ENCODE peak calls at places on chromosomes 6 and 20, in five cellular contexts. One of them, this sample, is unnamed.

GRCh38 chr20:31691646-31692275 is 30.9 kb downstream of the BCL2L1 start:
- DNase-seq in stomach: no peak
- DNase-seq in lower lobe of right lung: no peak
- DNase-seq in endothelial cell: no peak
- DNase-seq in left lung: no peak
- DNase-seq in this sample: peak

GRCh38 chr6:106927531-106928398 is 46.8 kb downstream of the CD24 start:
- DNase-seq in lower lobe of right lung: no peak
- DNase-seq in stomach: peak
- DNase-seq in endothelial cell: peak
- DNase-seq in left lung: peak
- DNase-seq in this sample: peak

GRCh38 chr6:38024908-38025307 is 205.4 kb downstream of the ZFAND3 start:
- DNase-seq in lower lobe of right lung: no peak
- DNase-seq in left lung: no peak
- DNase-seq in endothelial cell: no peak
- DNase-seq in stomach: no peak
- DNase-seq in this sample: no peak

GRCh38 chr6:155319902-155320301 is 5.6 kb upstream of the TFB1M start:
- DNase-seq in stomach: no peak
- DNase-seq in left lung: no peak
- DNase-seq in endothelial cell: no peak
- DNase-seq in lower lobe of right lung: no peak
- DNase-seq in this sample: no peak

GRCh38 chr6:131681585-131681984 is 19.6 kb downstream of the OR2A4 start:
- DNase-seq in left lung: no peak
- DNase-seq in lower lobe of right lung: no peak
- DNase-seq in endothelial cell: no peak
- DNase-seq in stomach: no peak
- DNase-seq in this sample: no peak

GRCh38 chr20:34954905-34955231 is 738 bp downstream of the GSS start:
- DNase-seq in stomach: peak
- DNase-seq in lower lobe of right lung: no peak
- DNase-seq in left lung: no peak
- DNase-seq in endothelial cell: peak
- DNase-seq in this sample: no peak

GRCh38 chr6:109456710-109457595 is 1.4 kb upstream of the MICAL1 start:
- DNase-seq in left lung: peak
- DNase-seq in stomach: peak
- DNase-seq in lower lobe of right lung: peak
- DNase-seq in endothelial cell: no peak
- DNase-seq in this sample: no peak

GRCh38 chr6:143613749-143614148 is 64.0 kb upstream of the PHACTR2 start:
- DNase-seq in left lung: no peak
- DNase-seq in stomach: no peak
- DNase-seq in lower lobe of right lung: no peak
- DNase-seq in endothelial cell: no peak
- DNase-seq in this sample: no peak

GRCh38 chr6:2478200-2478599 is 232.8 kb upstream of the GMDS start:
- DNase-seq in endothelial cell: no peak
- DNase-seq in lower lobe of right lung: no peak
- DNase-seq in stomach: no peak
- DNase-seq in left lung: no peak
- DNase-seq in this sample: no peak

GRCh38 chr6:1312444-1313363 is 806 bp downstream of the FOXQ1 start:
- DNase-seq in lower lobe of right lung: peak
- DNase-seq in left lung: peak
- DNase-seq in stomach: no peak
- DNase-seq in endothelial cell: peak
- DNase-seq in this sample: peak

GRCh38 chr6:159981591-159982245 is 12.8 kb downstream of the IGF2R start:
- DNase-seq in endothelial cell: peak
- DNase-seq in stomach: peak
- DNase-seq in lower lobe of right lung: peak
- DNase-seq in left lung: peak
- DNase-seq in this sample: peak

GRCh38 chr20:24081077-24081476 is 92.5 kb upstream of the GGTLC1 start:
- DNase-seq in lower lobe of right lung: no peak
- DNase-seq in endothelial cell: no peak
- DNase-seq in stomach: no peak
- DNase-seq in left lung: no peak
- DNase-seq in this sample: no peak

GRCh38 chr6:71852951-71853350 is 33.4 kb upstream of the RIMS1 start:
- DNase-seq in left lung: no peak
- DNase-seq in lower lobe of right lung: peak
- DNase-seq in stomach: no peak
- DNase-seq in endothelial cell: peak
- DNase-seq in this sample: no peak

GRCh38 chr6:15479761-15480160 is 183.1 kb downstream of the DTNBP1 start:
- DNase-seq in lower lobe of right lung: no peak
- DNase-seq in endothelial cell: no peak
- DNase-seq in left lung: no peak
- DNase-seq in stomach: no peak
- DNase-seq in this sample: no peak

GRCh38 chr20:13735829-13736228 is 48.9 kb downstream of the ESF1 start:
- DNase-seq in stomach: no peak
- DNase-seq in left lung: no peak
- DNase-seq in endothelial cell: no peak
- DNase-seq in lower lobe of right lung: no peak
- DNase-seq in this sample: no peak

GRCh38 chr6:118746100-118746874 is 94.9 kb upstream of the CEP85L start:
- DNase-seq in lower lobe of right lung: peak
- DNase-seq in stomach: no peak
- DNase-seq in left lung: peak
- DNase-seq in endothelial cell: no peak
- DNase-seq in this sample: no peak

GRCh38 chr6:141088171-141088570 is 1044.6 kb upstream of the GJE1 start:
- DNase-seq in left lung: no peak
- DNase-seq in stomach: no peak
- DNase-seq in endothelial cell: no peak
- DNase-seq in lower lobe of right lung: no peak
- DNase-seq in this sample: no peak

GRCh38 chr6:64238071-64238470 is 602.5 kb downstream of the PHF3 start:
- DNase-seq in endothelial cell: no peak
- DNase-seq in left lung: no peak
- DNase-seq in stomach: no peak
- DNase-seq in lower lobe of right lung: no peak
- DNase-seq in this sample: no peak

GRCh38 chr20:34708621-34709043 is 4.5 kb downstream of the TP53INP2 start:
- DNase-seq in endothelial cell: peak
- DNase-seq in lower lobe of right lung: peak
- DNase-seq in stomach: peak
- DNase-seq in left lung: peak
- DNase-seq in this sample: peak

GRCh38 chr20:57966609-57967008 is 256.8 kb upstream of the PMEPA1 start:
- DNase-seq in lower lobe of right lung: no peak
- DNase-seq in left lung: no peak
- DNase-seq in stomach: no peak
- DNase-seq in endothelial cell: no peak
- DNase-seq in this sample: no peak

GRCh38 chr6:38522322-38522721 is 117.4 kb downstream of the BTBD9 start:
- DNase-seq in lower lobe of right lung: no peak
- DNase-seq in left lung: no peak
- DNase-seq in endothelial cell: no peak
- DNase-seq in stomach: no peak
- DNase-seq in this sample: no peak

GRCh38 chr6:7673063-7673536 is 52.8 kb upstream of the BMP6 start:
- DNase-seq in left lung: peak
- DNase-seq in stomach: peak
- DNase-seq in endothelial cell: peak
- DNase-seq in lower lobe of right lung: peak
- DNase-seq in this sample: no peak

GRCh38 chr6:20180935-20181334 is 31.3 kb downstream of the MBOAT1 start:
- DNase-seq in lower lobe of right lung: no peak
- DNase-seq in left lung: no peak
- DNase-seq in endothelial cell: no peak
- DNase-seq in stomach: no peak
- DNase-seq in this sample: peak

GRCh38 chr6:96626749-96627353 is 63.9 kb downstream of the FHL5 start:
- DNase-seq in endothelial cell: no peak
- DNase-seq in lower lobe of right lung: no peak
- DNase-seq in left lung: no peak
- DNase-seq in stomach: no peak
- DNase-seq in this sample: peak

GRCh38 chr6:137851669-137852068 is 15.4 kb upstream of the TNFAIP3 start:
- DNase-seq in left lung: no peak
- DNase-seq in stomach: no peak
- DNase-seq in endothelial cell: no peak
- DNase-seq in lower lobe of right lung: no peak
- DNase-seq in this sample: no peak

GRCh38 chr6:37539706-37540352 is 40.1 kb upstream of the CCDC167 start:
- DNase-seq in stomach: no peak
- DNase-seq in lower lobe of right lung: no peak
- DNase-seq in left lung: no peak
- DNase-seq in endothelial cell: no peak
- DNase-seq in this sample: no peak

GRCh38 chr20:18904624-18905023 is 91.0 kb downstream of the SCP2D1 start:
- DNase-seq in lower lobe of right lung: no peak
- DNase-seq in stomach: no peak
- DNase-seq in endothelial cell: peak
- DNase-seq in left lung: no peak
- DNase-seq in this sample: no peak

GRCh38 chr20:8527998-8528397 is 395.9 kb downstream of the PLCB1 start:
- DNase-seq in left lung: no peak
- DNase-seq in stomach: no peak
- DNase-seq in lower lobe of right lung: no peak
- DNase-seq in endothelial cell: no peak
- DNase-seq in this sample: no peak

GRCh38 chr20:23021541-23021940 is 13.6 kb upstream of the SSTR4 start:
- DNase-seq in left lung: no peak
- DNase-seq in endothelial cell: no peak
- DNase-seq in stomach: no peak
- DNase-seq in lower lobe of right lung: no peak
- DNase-seq in this sample: no peak

GRCh38 chr6:163554663-163555062 is 140.1 kb downstream of the QKI start:
- DNase-seq in lower lobe of right lung: peak
- DNase-seq in endothelial cell: peak
- DNase-seq in stomach: peak
- DNase-seq in left lung: no peak
- DNase-seq in this sample: peak

GRCh38 chr6:125989631-125990030 is 3.3 kb downstream of the TRMT11 start:
- DNase-seq in left lung: no peak
- DNase-seq in lower lobe of right lung: no peak
- DNase-seq in stomach: no peak
- DNase-seq in endothelial cell: no peak
- DNase-seq in this sample: no peak

GRCh38 chr6:16602035-16602434 is 159.2 kb downstream of the ATXN1 start:
- DNase-seq in lower lobe of right lung: no peak
- DNase-seq in left lung: no peak
- DNase-seq in stomach: no peak
- DNase-seq in endothelial cell: no peak
- DNase-seq in this sample: peak

GRCh38 chr6:158825951-158826306 is 6.8 kb upstream of the EZR start:
- DNase-seq in lower lobe of right lung: no peak
- DNase-seq in left lung: no peak
- DNase-seq in stomach: no peak
- DNase-seq in endothelial cell: no peak
- DNase-seq in this sample: no peak

GRCh38 chr6:54419885-54420284 is 111.6 kb downstream of the TINAG start:
- DNase-seq in left lung: no peak
- DNase-seq in endothelial cell: no peak
- DNase-seq in stomach: no peak
- DNase-seq in lower lobe of right lung: no peak
- DNase-seq in this sample: no peak

DNA sequence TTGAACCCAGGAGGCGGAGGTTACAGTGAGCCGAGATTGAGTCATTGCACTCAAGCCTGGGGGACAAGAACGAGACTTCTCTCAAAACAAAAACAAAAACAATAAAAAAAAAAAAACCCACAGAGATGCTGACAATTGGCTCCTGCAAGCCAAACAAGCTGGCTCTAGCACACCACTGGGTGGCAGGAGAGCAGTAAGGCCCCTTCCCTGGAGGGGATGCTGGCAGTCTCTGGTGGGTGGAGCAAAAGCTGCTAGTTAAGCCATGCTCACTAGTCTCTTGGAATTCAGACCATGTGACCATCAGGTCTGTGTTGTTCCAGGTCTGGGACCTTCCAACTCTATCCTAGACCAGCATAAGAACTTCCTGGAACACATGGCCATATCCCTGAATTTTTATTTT is 18.9 kb upstream of the DSN1 start:
- DNase-seq in stomach: peak
- DNase-seq in left lung: no peak
- DNase-seq in lower lobe of right lung: no peak
- DNase-seq in endothelial cell: peak
- DNase-seq in this sample: no peak
- TF ChIP-seq CTCF in stomach: no peak
- TF ChIP-seq CTCF in left lung: no peak
- TF ChIP-seq CTCF in lower lobe of right lung: peak
- TF ChIP-seq CTCF in endothelial cell: no peak
- TF ChIP-seq CTCF in this sample: no peak

GRCh38 chr6:147806697-147807096 is 298.2 kb downstream of the SAMD5 start:
- DNase-seq in lower lobe of right lung: no peak
- DNase-seq in stomach: no peak
- DNase-seq in endothelial cell: no peak
- DNase-seq in left lung: no peak
- DNase-seq in this sample: no peak
- TF ChIP-seq CTCF in lower lobe of right lung: no peak
- TF ChIP-seq CTCF in stomach: no peak
- TF ChIP-seq CTCF in endothelial cell: no peak
- TF ChIP-seq CTCF in left lung: no peak
- TF ChIP-seq CTCF in this sample: no peak

DNA sequence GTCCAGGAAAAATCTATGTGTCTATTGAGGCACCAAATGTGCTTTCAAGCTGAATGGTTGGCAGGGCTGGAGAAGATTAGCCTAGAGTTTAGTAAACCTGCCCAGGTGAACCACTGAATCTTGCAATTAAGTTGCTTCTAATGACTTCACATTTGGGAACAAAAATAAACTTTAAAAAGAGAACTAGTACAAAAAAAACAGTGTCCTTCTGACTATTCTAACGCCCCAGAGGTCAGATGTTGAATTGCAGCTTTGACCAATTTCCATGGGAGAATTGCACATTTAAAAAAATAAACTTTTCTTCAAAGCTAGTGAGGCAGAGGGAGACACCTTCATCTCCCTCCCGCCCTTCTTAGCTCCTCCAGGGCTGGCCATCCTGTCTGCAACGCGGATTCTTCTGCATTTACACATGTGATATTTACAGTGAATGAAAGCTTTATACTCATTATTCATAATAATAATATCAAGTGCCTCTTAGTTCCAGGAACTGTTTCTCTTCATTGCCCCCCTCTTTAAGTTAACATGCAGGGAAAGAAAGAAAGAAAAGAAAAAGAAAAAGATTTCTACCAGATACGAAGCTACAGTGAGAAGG is 270.2 kb downstream of the SMOC2 start:
- DNase-seq in left lung: no peak
- DNase-seq in endothelial cell: no peak
- DNase-seq in lower lobe of right lung: no peak
- DNase-seq in stomach: no peak
- DNase-seq in this sample: no peak
- TF ChIP-seq CTCF in left lung: peak
- TF ChIP-seq CTCF in endothelial cell: peak
- TF ChIP-seq CTCF in lower lobe of right lung: peak
- TF ChIP-seq CTCF in stomach: no peak
- TF ChIP-seq CTCF in this sample: no peak

GRCh38 chr20:62494980-62495797 is 19.4 kb upstream of the GATA5 start:
- DNase-seq in endothelial cell: no peak
- DNase-seq in left lung: no peak
- DNase-seq in lower lobe of right lung: no peak
- DNase-seq in stomach: no peak
- DNase-seq in this sample: no peak
- TF ChIP-seq CTCF in endothelial cell: no peak
- TF ChIP-seq CTCF in left lung: no peak
- TF ChIP-seq CTCF in lower lobe of right lung: no peak
- TF ChIP-seq CTCF in stomach: no peak
- TF ChIP-seq CTCF in this sample: no peak

This sample was measured in GM13976.